ENCODE peak calls at places on chromosomes 7 and 10, in five cellular contexts. A, K, G, H and Y are unnamed samples. For H3K4me1, the result is how much of the 10 kb centered on the place peaks cover.

GRCh38 chr10:11685787-11686218 is 56.4 kb upstream of the ECHDC3 start:
- DNase-seq in A (no peak), K (peak), G (peak), H (no peak), Y (no peak)

GRCh38 chr7:327991-328702 is 38.2 kb downstream of the FOXL3 start:
- DNase-seq in A (no peak), K (no peak), G (no peak), H (no peak), Y (peak)

GRCh38 chr7:155963356-155963755 is 151.1 kb upstream of the SHH start:
- DNase-seq in A (no peak), K (no peak), G (no peak), H (no peak), Y (no peak)

GRCh38 chr10:51125518-51125917 is 51.2 kb downstream of the PRKG1 start:
- DNase-seq in A (no peak), K (no peak), G (no peak), H (no peak), Y (no peak)

GRCh38 chr7:23298141-23298851 is 843 bp upstream of the MALSU1 start:
- DNase-seq in A (no peak), K (no peak), G (peak), H (no peak), Y (no peak)

GRCh38 chr7:40824461-40824860 is 689.7 kb downstream of the SUGCT start:
- DNase-seq in A (no peak), K (no peak), G (no peak), H (no peak), Y (no peak)

GRCh38 chr10:33352154-33352553 is 17.7 kb upstream of the NRP1 start:
- DNase-seq in A (no peak), K (no peak), G (no peak), H (no peak), Y (no peak)

GRCh38 chr10:31875608-31876007 is 53.0 kb downstream of the ARHGAP12 start:
- DNase-seq in A (no peak), K (no peak), G (no peak), H (no peak), Y (no peak)

GRCh38 chr7:126715076-126715475 is 537.7 kb downstream of the GRM8 start:
- DNase-seq in A (no peak), K (no peak), G (no peak), H (no peak), Y (no peak)

GRCh38 chr10:7697304-7697822 is 5.8 kb upstream of the ITIH2 start:
- DNase-seq in A (no peak), K (no peak), G (no peak), H (no peak), Y (no peak)

GRCh38 chr7:12031186-12031585 is 179.9 kb upstream of the TMEM106B start:
- DNase-seq in A (no peak), K (no peak), G (no peak), H (no peak), Y (no peak)

GRCh38 chr7:65444899-65445823 is 71.5 kb downstream of the ZNF92 start:
- DNase-seq in A (no peak), K (no peak), G (no peak), H (no peak), Y (no peak)

GRCh38 chr10:103466734-103467133 is 8.0 kb upstream of the CALHM1 start:
- DNase-seq in A (no peak), K (no peak), G (no peak), H (no peak), Y (no peak)

GRCh38 chr7:125670926-125671572 is 741.4 kb upstream of the POT1 start:
- DNase-seq in A (no peak), K (no peak), G (no peak), H (peak), Y (no peak)

GRCh38 chr7:115548756-115549155 is 481.8 kb downstream of the TFEC start:
- DNase-seq in A (no peak), K (no peak), G (no peak), H (no peak), Y (no peak)

GRCh38 chr7:105268056-105268455 is 120.7 kb downstream of the SRPK2 start:
- DNase-seq in A (no peak), K (no peak), G (no peak), H (no peak), Y (no peak)

GRCh38 chr7:37027104-37027503 is 302.8 kb upstream of the AOAH start:
- DNase-seq in A (no peak), K (no peak), G (no peak), H (no peak), Y (no peak)

GRCh38 chr7:106012935-106013439 is 49.9 kb downstream of the CDHR3 start:
- DNase-seq in A (no peak), K (no peak), G (no peak), H (no peak), Y (no peak)

GRCh38 chr10:29734640-29734979 is 99.8 kb upstream of the SVIL start:
- DNase-seq in A (no peak), K (no peak), G (no peak), H (no peak), Y (no peak)

GRCh38 chr7:95609277-95609971 is 13.1 kb upstream of the PDK4 start:
- DNase-seq in A (no peak), K (no peak), G (peak), H (no peak), Y (no peak)

GRCh38 chr7:92763636-92764423 is 72.5 kb downstream of the CDK6 start:
- DNase-seq in A (no peak), K (no peak), G (no peak), H (peak), Y (peak)

DNA sequence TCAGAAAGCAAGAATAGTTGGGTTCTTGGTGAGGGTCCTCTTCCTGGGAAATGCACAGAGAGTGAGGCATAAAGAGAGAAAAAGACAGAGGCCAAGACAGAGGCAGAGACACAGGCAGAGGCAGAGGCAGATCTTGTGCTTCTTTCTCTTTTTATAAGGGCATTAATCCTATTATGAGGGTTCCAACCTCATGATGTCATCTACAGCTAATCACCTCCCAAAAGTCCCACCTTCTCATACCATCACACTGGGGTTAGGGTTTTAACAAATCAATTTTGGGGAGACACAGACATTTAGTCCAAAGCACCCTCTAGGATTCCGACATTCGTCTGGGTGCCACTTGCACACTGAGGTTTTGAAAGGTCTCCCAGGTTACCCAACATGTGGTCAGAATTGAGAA is 17.8 kb downstream of the KCNK18 start:
- DNase-seq in A (no peak), K (no peak), G (no peak), H (no peak), Y (no peak)
- H3K4me1 ChIP-seq in A (under half), K (under half), G (under half), H (under half), Y (under half)

GRCh38 chr10:17647316-17647715 is 3.4 kb downstream of the STAM start:
- DNase-seq in A (no peak), K (no peak), G (no peak), H (no peak), Y (no peak)
- H3K4me1 ChIP-seq in A (half or more), K (half or more), G (under half), H (under half), Y (under half)

DNA sequence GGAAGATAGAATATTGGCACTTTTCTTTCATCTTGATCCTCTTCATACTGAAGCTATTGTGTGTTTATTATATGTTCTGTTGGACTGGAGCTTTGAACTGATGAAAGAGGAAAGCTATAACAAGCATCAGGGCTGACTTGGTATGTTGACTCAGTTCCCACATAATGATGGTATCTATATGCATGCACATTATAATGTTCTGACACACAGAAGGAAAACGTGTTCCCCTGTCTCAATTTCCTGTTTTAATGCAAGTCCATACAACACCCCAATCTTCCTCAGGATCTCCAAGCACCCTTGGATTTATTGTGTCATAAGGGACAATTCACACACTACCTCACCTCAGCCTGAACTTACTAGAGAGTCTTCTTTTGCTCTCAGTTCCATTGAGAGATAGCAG is 8.3 kb upstream of the WASL start:
- DNase-seq in A (no peak), K (no peak), G (no peak), H (no peak), Y (no peak)
- H3K4me1 ChIP-seq in A (under half), K (under half), G (under half), H (under half), Y (under half)

DNA sequence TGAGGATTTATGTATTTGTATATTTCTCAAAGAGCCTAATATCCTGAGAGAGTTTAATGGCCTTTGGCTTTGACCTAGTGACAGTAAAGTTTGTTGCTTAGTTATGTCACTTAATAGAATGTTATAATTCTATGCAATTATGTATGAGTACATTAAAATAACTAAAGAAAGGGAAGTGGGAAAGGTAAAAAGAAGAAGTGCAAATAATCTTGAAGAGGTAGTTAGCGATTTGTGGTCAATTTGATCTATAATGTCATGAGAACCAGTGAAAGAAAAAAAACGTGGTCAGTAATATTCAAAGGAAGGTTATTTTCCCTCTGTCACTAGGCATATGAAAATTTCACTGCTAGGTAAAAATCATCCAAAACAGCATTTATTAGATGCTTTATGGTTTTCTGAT is 143.4 kb upstream of the LSM8 start:
- DNase-seq in A (no peak), K (no peak), G (no peak), H (no peak), Y (no peak)
- H3K4me1 ChIP-seq in A (under half), K (under half), G (under half), H (under half), Y (under half)

GRCh38 chr10:99435986-99436633 is 5.7 kb upstream of the GOT1 start:
- DNase-seq in A (no peak), K (no peak), G (no peak), H (peak), Y (no peak)
- H3K4me1 ChIP-seq in A (under half), K (under half), G (under half), H (under half), Y (under half)

GRCh38 chr7:102914585-102914984 is 1.8 kb downstream of the LRRC17 start:
- DNase-seq in A (no peak), K (no peak), G (peak), H (peak), Y (no peak)
- H3K4me1 ChIP-seq in A (under half), K (under half), G (under half), H (under half), Y (under half)

GRCh38 chr10:124681626-124682552 is 62.3 kb downstream of the FAM53B start:
- DNase-seq in A (no peak), K (peak), G (no peak), H (no peak), Y (no peak)

GRCh38 chr10:124678566-124679240 is 65.5 kb downstream of the FAM53B start:
- DNase-seq in A (peak), K (no peak), G (no peak), H (no peak), Y (no peak)

GRCh38 chr10:124679401-124679800 is 64.8 kb downstream of the FAM53B start:
- DNase-seq in A (no peak), K (peak), G (no peak), H (no peak), Y (no peak)

GRCh38 chr10:124680675-124681074 is 63.5 kb downstream of the FAM53B start:
- DNase-seq in A (no peak), K (peak), G (no peak), H (no peak), Y (no peak)

GRCh38 chr10:124681091-124681490 is 63.1 kb downstream of the FAM53B start:
- DNase-seq in A (no peak), K (peak), G (no peak), H (no peak), Y (no peak)
- H3K4me1 ChIP-seq in A (half or more), K (half or more), G (under half), H (under half), Y (under half)

GRCh38 chr10:97684866-97685394 is 2.1 kb downstream of the AVPI1 start:
- DNase-seq in A (no peak), K (no peak), G (no peak), H (no peak), Y (no peak)

GRCh38 chr10:97686301-97686961 is 610 bp downstream of the AVPI1 start:
- DNase-seq in A (no peak), K (no peak), G (no peak), H (no peak), Y (no peak)

GRCh38 chr10:97682042-97682441 is 5.0 kb downstream of the AVPI1 start:
- DNase-seq in A (no peak), K (no peak), G (no peak), H (no peak), Y (no peak)

GRCh38 chr10:97685395-97685958 is 1.6 kb downstream of the AVPI1 start:
- DNase-seq in A (no peak), K (no peak), G (peak), H (peak), Y (peak)

DNA sequence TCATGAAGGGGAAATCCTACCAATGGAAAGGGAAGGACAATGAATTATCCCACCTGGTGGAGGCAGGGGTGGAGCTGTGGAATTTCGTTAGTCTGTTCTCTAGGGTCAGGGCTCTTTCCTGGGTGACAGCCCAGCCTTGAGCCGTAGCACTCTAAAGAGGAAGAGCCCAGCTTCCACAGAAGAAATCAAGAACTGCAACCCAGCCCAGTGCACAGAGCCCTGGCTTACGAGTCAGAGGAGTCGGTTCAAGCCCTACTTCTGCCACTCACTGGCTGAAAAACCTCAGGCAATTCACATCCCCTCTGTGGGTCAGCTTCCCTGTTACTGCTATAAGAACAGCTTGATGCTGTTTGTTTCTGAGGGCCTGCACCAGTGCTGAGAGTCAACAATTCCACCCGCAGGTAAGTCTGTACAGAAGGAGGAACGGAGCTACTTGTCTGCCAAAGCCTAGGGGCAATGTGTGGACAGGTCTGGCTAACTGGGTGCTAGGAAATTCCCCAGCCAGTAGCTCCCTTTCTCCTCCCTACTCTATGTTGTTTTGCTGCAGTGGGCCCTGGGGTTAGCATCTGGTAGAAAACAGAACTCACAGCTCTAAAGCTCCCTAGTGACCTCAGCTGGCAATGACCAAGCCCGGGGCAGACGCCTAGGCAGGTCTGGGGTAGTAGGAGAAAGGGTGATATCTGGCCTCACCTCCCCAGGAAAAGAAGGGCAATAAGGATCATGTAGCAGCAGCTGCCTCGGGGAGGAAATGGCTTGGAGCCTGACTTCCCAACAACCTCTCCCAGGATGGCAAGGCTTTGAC is 3.3 kb downstream of the AVPI1 start:
- DNase-seq in A (no peak), K (no peak), G (no peak), H (no peak), Y (no peak)
- H3K4me1 ChIP-seq in A (under half), K (half or more), G (under half), H (under half), Y (under half)

GRCh38 chr10:80200687-80201086 is 4.7 kb downstream of the ANXA11 start:
- DNase-seq in A (no peak), K (no peak), G (no peak), H (no peak), Y (no peak)

GRCh38 chr10:80200259-80200658 is 5.1 kb downstream of the ANXA11 start:
- DNase-seq in A (no peak), K (no peak), G (no peak), H (no peak), Y (no peak)

GRCh38 chr10:80199828-80200227 is 5.5 kb downstream of the ANXA11 start:
- DNase-seq in A (no peak), K (no peak), G (no peak), H (no peak), Y (no peak)

GRCh38 chr10:80202934-80203834 is 2.2 kb downstream of the ANXA11 start:
- DNase-seq in A (peak), K (peak), G (peak), H (peak), Y (no peak)

GRCh38 chr10:80201592-80202256 is 3.6 kb downstream of the ANXA11 start:
- DNase-seq in A (no peak), K (no peak), G (no peak), H (no peak), Y (no peak)
- H3K4me1 ChIP-seq in A (half or more), K (half or more), G (half or more), H (under half), Y (under half)

GRCh38 chr7:98365863-98366561 is 34.9 kb downstream of the BAIAP2L1 start:
- DNase-seq in A (no peak), K (peak), G (no peak), H (no peak), Y (no peak)
- H3K4me1 ChIP-seq in A (under half), K (under half), G (under half), H (under half), Y (under half)